ENCODE peak calls at places on chromosome 5, in four cellular contexts. One of them, this sample, is unnamed.

GRCh38 chr5:132777209-132778069 is at the start of gene SEPTIN8:
- DNase-seq in lower lobe of right lung: peak
- DNase-seq in tibial artery: peak
- DNase-seq in CD8-positive, alpha-beta T cell: peak
- DNase-seq in this sample: no peak

GRCh38 chr5:139210585-139210984 is 12.4 kb upstream of the SIL1 start:
- DNase-seq in tibial artery: no peak
- DNase-seq in CD8-positive, alpha-beta T cell: no peak
- DNase-seq in lower lobe of right lung: no peak
- DNase-seq in this sample: no peak

GRCh38 chr5:112077180-112077579 is 320.2 kb upstream of the NREP start:
- DNase-seq in lower lobe of right lung: no peak
- DNase-seq in CD8-positive, alpha-beta T cell: no peak
- DNase-seq in tibial artery: no peak
- DNase-seq in this sample: no peak

GRCh38 chr5:54463696-54464095 is 8.2 kb downstream of the HSPB3 start:
- DNase-seq in tibial artery: no peak
- DNase-seq in CD8-positive, alpha-beta T cell: no peak
- DNase-seq in lower lobe of right lung: no peak
- DNase-seq in this sample: no peak

GRCh38 chr5:4374866-4375265 is 765.3 kb upstream of the ADAMTS16 start:
- DNase-seq in CD8-positive, alpha-beta T cell: no peak
- DNase-seq in tibial artery: no peak
- DNase-seq in lower lobe of right lung: no peak
- DNase-seq in this sample: no peak

GRCh38 chr5:143134269-143134668 is 269.2 kb downstream of the NR3C1 start:
- DNase-seq in lower lobe of right lung: no peak
- DNase-seq in tibial artery: no peak
- DNase-seq in CD8-positive, alpha-beta T cell: no peak
- DNase-seq in this sample: no peak

GRCh38 chr5:96968614-96969013 is 32.7 kb downstream of the LNPEP start:
- DNase-seq in CD8-positive, alpha-beta T cell: no peak
- DNase-seq in tibial artery: no peak
- DNase-seq in lower lobe of right lung: no peak
- DNase-seq in this sample: no peak

GRCh38 chr5:102049517-102049916 is 246.6 kb downstream of the SLCO4C1 start:
- DNase-seq in tibial artery: no peak
- DNase-seq in CD8-positive, alpha-beta T cell: no peak
- DNase-seq in lower lobe of right lung: no peak
- DNase-seq in this sample: no peak

GRCh38 chr5:137710086-137710485 is 25.8 kb downstream of the KLHL3 start:
- DNase-seq in CD8-positive, alpha-beta T cell: no peak
- DNase-seq in lower lobe of right lung: no peak
- DNase-seq in tibial artery: no peak
- DNase-seq in this sample: no peak

GRCh38 chr5:100110497-100110896 is 424.7 kb upstream of the FAM174A start:
- DNase-seq in tibial artery: no peak
- DNase-seq in CD8-positive, alpha-beta T cell: no peak
- DNase-seq in lower lobe of right lung: no peak
- DNase-seq in this sample: no peak

GRCh38 chr5:61474746-61475145 is 142.7 kb downstream of the ZSWIM6 start:
- DNase-seq in lower lobe of right lung: no peak
- DNase-seq in tibial artery: no peak
- DNase-seq in CD8-positive, alpha-beta T cell: no peak
- DNase-seq in this sample: no peak

GRCh38 chr5:66807743-66808142 is 211.6 kb downstream of the MAST4 start:
- DNase-seq in lower lobe of right lung: no peak
- DNase-seq in tibial artery: no peak
- DNase-seq in CD8-positive, alpha-beta T cell: no peak
- DNase-seq in this sample: no peak

GRCh38 chr5:65721775-65722574 is at the start of the genes NLN and SGTB:
- DNase-seq in lower lobe of right lung: peak
- DNase-seq in tibial artery: peak
- DNase-seq in CD8-positive, alpha-beta T cell: peak
- DNase-seq in this sample: peak

GRCh38 chr5:53463909-53464621 is 16.4 kb upstream of the FST start:
- DNase-seq in tibial artery: no peak
- DNase-seq in lower lobe of right lung: no peak
- DNase-seq in CD8-positive, alpha-beta T cell: no peak
- DNase-seq in this sample: no peak

DNA sequence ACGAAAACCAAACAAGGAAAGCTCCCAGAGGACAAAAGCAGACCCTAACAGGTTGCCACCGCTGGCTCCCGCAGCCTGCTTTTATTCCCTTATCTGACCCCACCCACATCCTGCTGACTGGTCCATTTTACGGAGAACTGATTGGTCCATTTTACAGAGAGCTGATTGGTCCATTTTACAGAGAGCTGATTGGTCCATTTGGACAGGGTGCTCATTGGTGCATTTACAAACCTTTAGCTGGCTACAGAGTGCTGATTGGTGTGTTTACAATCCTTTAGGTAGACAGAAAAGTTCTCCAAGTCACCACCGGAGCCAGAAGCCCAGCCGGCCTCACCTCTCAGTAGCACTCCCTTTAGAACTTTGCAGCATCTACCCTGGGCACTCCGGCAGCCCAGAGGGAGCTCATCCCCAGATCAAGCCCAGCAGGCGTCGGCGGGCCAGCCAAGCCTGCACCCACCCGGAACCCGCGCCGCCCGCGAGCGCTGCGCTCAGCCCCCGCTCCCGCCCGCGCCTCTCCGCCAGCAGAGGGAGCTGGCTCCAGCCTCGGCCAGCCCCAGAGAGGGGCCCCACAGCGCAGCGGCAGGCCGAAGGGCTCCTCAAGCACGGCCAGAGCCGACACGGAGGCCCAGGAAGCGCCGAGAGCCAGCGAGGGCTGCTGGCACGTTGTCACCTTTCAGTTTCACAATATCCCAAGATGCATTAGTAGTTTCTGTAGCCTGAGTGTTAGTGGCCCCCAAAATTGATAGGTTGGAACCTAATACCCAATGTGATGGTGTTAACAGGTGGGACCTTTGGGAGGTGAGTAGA is 35.3 kb upstream of the CLPTM1L start:
- DNase-seq in CD8-positive, alpha-beta T cell: peak
- DNase-seq in lower lobe of right lung: peak
- DNase-seq in tibial artery: no peak
- DNase-seq in this sample: no peak
- TF ChIP-seq CTCF in CD8-positive, alpha-beta T cell: peak
- TF ChIP-seq CTCF in lower lobe of right lung: peak
- TF ChIP-seq CTCF in tibial artery: peak
- TF ChIP-seq CTCF in this sample: peak

GRCh38 chr5:154470172-154470571 is 7.9 kb downstream of the HAND1 start:
- DNase-seq in CD8-positive, alpha-beta T cell: no peak
- DNase-seq in tibial artery: no peak
- DNase-seq in lower lobe of right lung: no peak
- DNase-seq in this sample: no peak
- H3K27ac ChIP-seq in CD8-positive, alpha-beta T cell: no peak
- H3K27ac ChIP-seq in tibial artery: no peak
- H3K27ac ChIP-seq in lower lobe of right lung: no peak
- H3K27ac ChIP-seq in this sample: no peak

DNA sequence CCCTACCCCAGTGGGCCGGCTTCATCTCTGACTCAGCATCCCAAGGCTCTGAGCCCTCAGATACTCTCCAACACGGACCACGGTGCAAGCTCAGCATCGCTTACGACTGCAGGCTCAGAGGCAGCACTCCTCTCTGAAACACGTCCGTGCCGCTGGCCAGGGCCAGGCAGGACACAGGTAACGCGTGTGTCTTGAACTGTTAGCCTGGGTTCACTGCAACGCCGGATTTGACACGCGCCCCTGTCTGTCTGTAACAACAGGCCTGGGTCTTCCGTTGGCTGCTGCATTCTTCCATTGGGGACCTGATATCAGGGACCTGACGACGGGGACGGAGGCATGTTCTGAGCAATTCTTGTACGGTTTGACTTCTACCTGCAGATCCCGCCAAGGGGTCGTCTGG is 6.4 kb downstream of the SLC6A3 start:
- DNase-seq in lower lobe of right lung: no peak
- DNase-seq in tibial artery: no peak
- DNase-seq in CD8-positive, alpha-beta T cell: no peak
- DNase-seq in this sample: peak
- TF ChIP-seq CTCF in lower lobe of right lung: no peak
- TF ChIP-seq CTCF in tibial artery: no peak
- TF ChIP-seq CTCF in CD8-positive, alpha-beta T cell: no peak
- TF ChIP-seq CTCF in this sample: no peak

GRCh38 chr5:56322592-56322991 is 89.5 kb upstream of the ANKRD55 start:
- DNase-seq in tibial artery: no peak
- DNase-seq in CD8-positive, alpha-beta T cell: no peak
- DNase-seq in lower lobe of right lung: no peak
- DNase-seq in this sample: no peak
- H3K27ac ChIP-seq in tibial artery: no peak
- H3K27ac ChIP-seq in CD8-positive, alpha-beta T cell: no peak
- H3K27ac ChIP-seq in lower lobe of right lung: no peak
- H3K27ac ChIP-seq in this sample: no peak

This sample was measured in coronary artery.